ENCODE peak calls at places on chromosomes 16 and 17, in nine cellular contexts. A is suprapubic skin, N is heart left ventricle, J is thyroid gland, D is transverse colon, O is lower leg skin, H is uterus, G is H1, Z is IMR-90. W is an unnamed sample.

GRCh38 chr16:84885024-84885910 is 65.5 kb downstream of the CRISPLD2 start:
- DNase-seq in A (no peak), N (peak; percentile 65), J (no peak), D (no peak), O (no peak), H (no peak), G (no peak), Z (no peak), W (peak; percentile 18)

GRCh38 chr16:2250652-2251280 is 621 bp downstream of the ECI1 start:
- DNase-seq in A (peak; percentile 65), N (no peak), J (peak; percentile 39), D (peak; percentile 68), O (no peak), H (no peak), G (no peak), Z (no peak), W (peak; percentile 69)

GRCh38 chr17:47687748-47688147 is 6.2 kb upstream of the TBKBP1 start:
- DNase-seq in A (no peak), N (no peak), J (no peak), D (no peak), O (no peak), H (no peak), G (no peak), Z (peak; percentile 44), W (no peak)

GRCh38 chr16:57422026-57422944 is 17.7 kb downstream of the CCL17 start:
- DNase-seq in A (no peak), N (peak; percentile 59), J (peak; percentile 38), D (peak; percentile 62), O (peak; percentile 39), H (peak; percentile 55), G (no peak), Z (peak; percentile 72), W (peak; percentile 71)

GRCh38 chr17:73462830-73463229 is 151.0 kb upstream of the CDC42EP4 start:
- DNase-seq in A (no peak), N (no peak), J (no peak), D (no peak), O (no peak), H (no peak), G (no peak), Z (no peak), W (no peak)

GRCh38 chr16:85293899-85294642 is 181.8 kb upstream of the CIBAR2 start:
- DNase-seq in A (no peak), N (no peak), J (no peak), D (no peak), O (no peak), H (no peak), G (no peak), Z (no peak), W (no peak)

GRCh38 chr16:17224859-17225258 is 245.9 kb downstream of the XYLT1 start:
- DNase-seq in A (peak; percentile 66), N (peak; percentile 63), J (peak; percentile 12), D (peak; percentile 66), O (peak; percentile 60), H (peak; percentile 74), G (no peak), Z (peak; percentile 82), W (peak; percentile 69)

GRCh38 chr16:82638095-82638798 is 11.5 kb downstream of the CDH13 start:
- DNase-seq in A (no peak), N (no peak), J (no peak), D (no peak), O (no peak), H (no peak), G (no peak), Z (peak; percentile 95), W (no peak)

GRCh38 chr16:70737377-70738082 is 51.7 kb upstream of the MTSS2 start:
- DNase-seq in A (peak; percentile 89), N (peak; percentile 85), J (no peak), D (peak; percentile 77), O (peak; percentile 71), H (peak; percentile 67), G (no peak), Z (peak; percentile 99), W (peak; percentile 62)

GRCh38 chr16:87541882-87542234 is 49.0 kb upstream of the ZCCHC14 start:
- DNase-seq in A (no peak), N (peak; percentile 40), J (no peak), D (no peak), O (no peak), H (no peak), G (no peak), Z (no peak), W (no peak)

GRCh38 chr17:20987511-20987910 is 55.3 kb downstream of the USP22 start:
- DNase-seq in A (no peak), N (no peak), J (no peak), D (no peak), O (no peak), H (no peak), G (no peak), Z (no peak), W (no peak)

GRCh38 chr16:89811321-89811720 is 5.1 kb downstream of the FANCA start:
- DNase-seq in A (no peak), N (no peak), J (no peak), D (no peak), O (no peak), H (no peak), G (no peak), Z (no peak), W (no peak)

GRCh38 chr16:85327731-85328664 is 215.7 kb upstream of the CIBAR2 start:
- DNase-seq in A (no peak), N (no peak), J (peak; percentile 69), D (no peak), O (no peak), H (no peak), G (peak; percentile 93), Z (no peak), W (no peak)

GRCh38 chr17:51491416-51491815 is 231.1 kb downstream of the UTP18 start:
- DNase-seq in A (no peak), N (no peak), J (no peak), D (no peak), O (no peak), H (no peak), G (no peak), Z (no peak), W (no peak)

GRCh38 chr17:81294512-81295030 is 536 bp downstream of the SLC38A10 start:
- DNase-seq in A (no peak), N (peak; percentile 47), J (peak; percentile 62), D (peak; percentile 51), O (no peak), H (peak; percentile 30), G (no peak), Z (peak; percentile 9), W (peak; percentile 44)

GRCh38 chr17:64134996-64135395 is 5.1 kb upstream of the ERN1 start:
- DNase-seq in A (no peak), N (no peak), J (no peak), D (no peak), O (no peak), H (no peak), G (no peak), Z (no peak), W (no peak)

GRCh38 chr17:64134216-64134970 is 4.4 kb upstream of the ERN1 start:
- DNase-seq in A (no peak), N (no peak), J (no peak), D (no peak), O (no peak), H (no peak), G (no peak), Z (no peak), W (no peak)

GRCh38 chr17:64131606-64132270 is 1.8 kb upstream of the ERN1 start:
- DNase-seq in A (no peak), N (no peak), J (no peak), D (no peak), O (no peak), H (peak; percentile 52), G (no peak), Z (no peak), W (no peak)

GRCh38 chr17:64130559-64131001 is 636 bp upstream of the ERN1 start:
- DNase-seq in A (peak; percentile 83), N (peak; percentile 62), J (peak; percentile 16), D (peak; percentile 51), O (peak; percentile 62), H (peak; percentile 63), G (no peak), Z (peak; percentile 80), W (no peak)

GRCh38 chr17:64133546-64134215 is 3.7 kb upstream of the ERN1 start:
- DNase-seq in A (no peak), N (no peak), J (peak; percentile 32), D (no peak), O (no peak), H (peak; percentile 44), G (no peak), Z (peak; percentile 70), W (peak; percentile 64)
- TF ChIP-seq POLR2A in A (no peak), N (no peak), J (no peak), D (no peak), O (no peak), H (no peak), G (no peak), Z (no peak), W (no peak)

GRCh38 chr17:45316271-45317112 is at the start of gene MAP3K14:
- DNase-seq in A (peak; percentile 90), N (peak; percentile 76), J (peak; percentile 83), D (peak; percentile 77), O (no peak), H (peak; percentile 68), G (no peak), Z (peak; percentile 64), W (peak; percentile 78)
- TF ChIP-seq CTCF in A (no peak), N (peak; percentile 12), J (peak; percentile 41), D (peak; percentile 35), O (no peak), H (no peak), G (peak; percentile 21), Z (peak; percentile 24), W (no peak)

GRCh38 chr17:38571833-38572274 is 33.9 kb downstream of the SRCIN1 start:
- DNase-seq in A (no peak), N (no peak), J (no peak), D (no peak), O (no peak), H (no peak), G (no peak), Z (no peak), W (no peak)
- TF ChIP-seq POLR2A in A (no peak), N (no peak), J (no peak), D (no peak), O (no peak), H (no peak), G (no peak), Z (no peak), W (no peak)

GRCh38 chr17:39673335-39674081 is 5.3 kb downstream of the PNMT start:
- DNase-seq in A (peak; percentile 55), N (no peak), J (no peak), D (no peak), O (no peak), H (no peak), G (no peak), Z (no peak), W (no peak)

GRCh38 chr17:39670746-39671145 is 2.5 kb downstream of the PNMT start:
- DNase-seq in A (no peak), N (no peak), J (no peak), D (no peak), O (no peak), H (no peak), G (no peak), Z (no peak), W (no peak)

GRCh38 chr17:39669897-39670735 is 1.9 kb downstream of the PNMT start:
- DNase-seq in A (peak; percentile 51), N (no peak), J (no peak), D (no peak), O (no peak), H (no peak), G (no peak), Z (no peak), W (no peak)

GRCh38 chr17:39672522-39673334 is 4.5 kb downstream of the PNMT start:
- DNase-seq in A (peak; percentile 48), N (no peak), J (no peak), D (no peak), O (no peak), H (no peak), G (no peak), Z (no peak), W (no peak)

GRCh38 chr17:39671651-39672521 is 3.6 kb downstream of the PNMT start:
- DNase-seq in A (peak; percentile 61), N (peak; percentile 82), J (peak; percentile 80), D (peak; percentile 67), O (no peak), H (no peak), G (no peak), Z (peak; percentile 27), W (peak; percentile 47)
- TF ChIP-seq CTCF in A (peak; percentile 19), N (peak; percentile 52), J (peak; percentile 59), D (peak; percentile 71), O (no peak), H (peak; percentile 18), G (peak; percentile 93), Z (peak; percentile 66), W (peak; percentile 64)